ENCODE peak calls at places on chromosomes 16 and 17, in ten cellular contexts. G, P, Q, J, I, R, K, D, L and H are unnamed samples.

GRCh38 chr17:4806770-4807533 is at the start of gene PLD2:
- DNase-seq in G (peak; percentile 87), P (peak; percentile 69), Q (peak; percentile 44), J (peak; percentile 72), I (peak; percentile 80), R (peak; percentile 88), K (peak; percentile 80), D (peak; percentile 83), L (peak; percentile 87), H (peak; percentile 82)

GRCh38 chr16:70725024-70725911 is 39.4 kb upstream of the MTSS2 start:
- DNase-seq in G (no peak), P (peak; percentile 63), Q (no peak), J (no peak), I (no peak), R (no peak), K (no peak), D (no peak), L (no peak), H (no peak)

GRCh38 chr17:46056800-46057304 is 57.8 kb downstream of the STH start:
- DNase-seq in G (no peak), P (no peak), Q (peak; percentile 49), J (no peak), I (no peak), R (no peak), K (no peak), D (no peak), L (no peak), H (no peak)

GRCh38 chr17:44556114-44556853 is 1.0 kb upstream of the FZD2 start:
- DNase-seq in G (peak; percentile 31), P (no peak), Q (no peak), J (no peak), I (no peak), R (peak; percentile 49), K (no peak), D (no peak), L (peak; percentile 38), H (no peak)

GRCh38 chr17:17056167-17056562 is 13.9 kb downstream of the MPRIP start:
- DNase-seq in G (peak; percentile 15), P (no peak), Q (no peak), J (no peak), I (no peak), R (no peak), K (no peak), D (no peak), L (no peak), H (no peak)

GRCh38 chr16:73018796-73019455 is 29.0 kb downstream of the ZFHX3 start:
- DNase-seq in G (no peak), P (no peak), Q (no peak), J (no peak), I (no peak), R (no peak), K (no peak), D (no peak), L (no peak), H (no peak)

GRCh38 chr17:50346313-50347086 is 574 bp downstream of the XYLT2 start:
- DNase-seq in G (no peak), P (no peak), Q (no peak), J (peak; percentile 10), I (no peak), R (no peak), K (no peak), D (peak; percentile 35), L (peak; percentile 73), H (peak; percentile 62)

GRCh38 chr16:12637002-12637401 is 166.7 kb downstream of the CPPED1 start:
- DNase-seq in G (peak; percentile 51), P (no peak), Q (no peak), J (no peak), I (no peak), R (no peak), K (no peak), D (no peak), L (no peak), H (no peak)

GRCh38 chr16:660459-661183 is 7.3 kb upstream of the RHOT2 start:
- DNase-seq in G (peak; percentile 94), P (peak; percentile 85), Q (peak; percentile 63), J (no peak), I (peak; percentile 47), R (peak; percentile 66), K (no peak), D (peak; percentile 64), L (peak; percentile 73), H (peak; percentile 92)

GRCh38 chr16:84740596-84741071 is 40.8 kb downstream of the USP10 start:
- DNase-seq in G (no peak), P (peak; percentile 11), Q (no peak), J (no peak), I (no peak), R (no peak), K (no peak), D (no peak), L (no peak), H (no peak)

GRCh38 chr17:28738680-28739384 is 5.0 kb upstream of the TRAF4 start:
- DNase-seq in G (no peak), P (no peak), Q (no peak), J (no peak), I (no peak), R (no peak), K (no peak), D (peak; percentile 32), L (no peak), H (no peak)

GRCh38 chr16:11801481-11802021 is 4.5 kb upstream of the ZC3H7A start:
- DNase-seq in G (no peak), P (no peak), Q (no peak), J (no peak), I (no peak), R (no peak), K (no peak), D (no peak), L (no peak), H (no peak)

GRCh38 chr16:84683691-84684591 is 15.9 kb upstream of the USP10 start:
- DNase-seq in G (no peak), P (no peak), Q (no peak), J (no peak), I (no peak), R (no peak), K (no peak), D (no peak), L (no peak), H (no peak)

GRCh38 chr17:11869680-11870394 is 127.4 kb downstream of the ZNF18 start:
- DNase-seq in G (no peak), P (no peak), Q (no peak), J (no peak), I (no peak), R (no peak), K (no peak), D (no peak), L (no peak), H (no peak)

GRCh38 chr16:65622161-65622560 is 500.3 kb upstream of the CDH11 start:
- DNase-seq in G (no peak), P (no peak), Q (no peak), J (no peak), I (no peak), R (no peak), K (no peak), D (no peak), L (no peak), H (no peak)

GRCh38 chr16:5642034-5642433 is 544.4 kb upstream of the EEF2KMT start:
- DNase-seq in G (no peak), P (no peak), Q (no peak), J (no peak), I (no peak), R (no peak), K (no peak), D (no peak), L (no peak), H (no peak)